ENCODE peak calls at places on chromosome 1, in four cellular contexts. One of them, this sample, is unnamed.

GRCh38 chr1:101237229-101237837 is 514 bp downstream of the S1PR1 start:
- DNase-seq in NCI-H345: no peak
- DNase-seq in AG04450: peak; percentile 55
- DNase-seq in activated naive CD8-positive, alpha-beta T cell treated with anti-CD3 and anti-CD28 coated beads, Interleukin-2, amount 50 U/mL, for 24 hours: no peak
- DNase-seq in this sample: no peak

GRCh38 chr1:225818229-225818628 is 8.3 kb downstream of the EPHX1 start:
- DNase-seq in NCI-H345: no peak
- DNase-seq in AG04450: no peak
- DNase-seq in activated naive CD8-positive, alpha-beta T cell treated with anti-CD3 and anti-CD28 coated beads, Interleukin-2, amount 50 U/mL, for 24 hours: no peak
- DNase-seq in this sample: no peak

GRCh38 chr1:18673976-18674375 is 43.3 kb downstream of the PAX7 start:
- DNase-seq in AG04450: no peak
- DNase-seq in activated naive CD8-positive, alpha-beta T cell treated with anti-CD3 and anti-CD28 coated beads, Interleukin-2, amount 50 U/mL, for 24 hours: no peak
- DNase-seq in NCI-H345: no peak
- DNase-seq in this sample: no peak

GRCh38 chr1:145877923-145878486 is 7.7 kb downstream of the ANKRD35 start:
- DNase-seq in activated naive CD8-positive, alpha-beta T cell treated with anti-CD3 and anti-CD28 coated beads, Interleukin-2, amount 50 U/mL, for 24 hours: no peak
- DNase-seq in AG04450: no peak
- DNase-seq in NCI-H345: no peak
- DNase-seq in this sample: no peak

GRCh38 chr1:33455537-33456301 is 16.7 kb upstream of the ZSCAN20 start:
- DNase-seq in NCI-H345: peak; percentile 63
- DNase-seq in AG04450: peak; percentile 72
- DNase-seq in activated naive CD8-positive, alpha-beta T cell treated with anti-CD3 and anti-CD28 coated beads, Interleukin-2, amount 50 U/mL, for 24 hours: peak; percentile 20
- DNase-seq in this sample: no peak

GRCh38 chr1:98939471-98939870 is 65.2 kb downstream of the PLPPR5 start:
- DNase-seq in activated naive CD8-positive, alpha-beta T cell treated with anti-CD3 and anti-CD28 coated beads, Interleukin-2, amount 50 U/mL, for 24 hours: no peak
- DNase-seq in NCI-H345: no peak
- DNase-seq in AG04450: no peak
- DNase-seq in this sample: no peak

GRCh38 chr1:30081379-30082102 is 641.8 kb downstream of the MATN1 start:
- DNase-seq in activated naive CD8-positive, alpha-beta T cell treated with anti-CD3 and anti-CD28 coated beads, Interleukin-2, amount 50 U/mL, for 24 hours: no peak
- DNase-seq in NCI-H345: no peak
- DNase-seq in AG04450: no peak
- DNase-seq in this sample: no peak

GRCh38 chr1:209248649-209249279 is 334.8 kb upstream of the CAMK1G start:
- DNase-seq in AG04450: peak; percentile 16
- DNase-seq in activated naive CD8-positive, alpha-beta T cell treated with anti-CD3 and anti-CD28 coated beads, Interleukin-2, amount 50 U/mL, for 24 hours: peak; percentile 46
- DNase-seq in NCI-H345: peak; percentile 87
- DNase-seq in this sample: peak; percentile 19

GRCh38 chr1:11712285-11712684 is 20.8 kb downstream of the DRAXIN start:
- DNase-seq in activated naive CD8-positive, alpha-beta T cell treated with anti-CD3 and anti-CD28 coated beads, Interleukin-2, amount 50 U/mL, for 24 hours: no peak
- DNase-seq in NCI-H345: no peak
- DNase-seq in AG04450: no peak
- DNase-seq in this sample: no peak

GRCh38 chr1:248858096-248858890 is 592 bp downstream of the ZNF692 start:
- DNase-seq in NCI-H345: peak; percentile 49
- DNase-seq in activated naive CD8-positive, alpha-beta T cell treated with anti-CD3 and anti-CD28 coated beads, Interleukin-2, amount 50 U/mL, for 24 hours: peak; percentile 46
- DNase-seq in AG04450: no peak
- DNase-seq in this sample: no peak

GRCh38 chr1:91053630-91054029 is 31.8 kb upstream of the ZNF644 start:
- DNase-seq in AG04450: no peak
- DNase-seq in activated naive CD8-positive, alpha-beta T cell treated with anti-CD3 and anti-CD28 coated beads, Interleukin-2, amount 50 U/mL, for 24 hours: no peak
- DNase-seq in NCI-H345: peak; percentile 32
- DNase-seq in this sample: no peak

GRCh38 chr1:27122652-27123051 is 32.3 kb downstream of the SLC9A1 start:
- DNase-seq in activated naive CD8-positive, alpha-beta T cell treated with anti-CD3 and anti-CD28 coated beads, Interleukin-2, amount 50 U/mL, for 24 hours: no peak
- DNase-seq in AG04450: no peak
- DNase-seq in NCI-H345: peak; percentile 55
- DNase-seq in this sample: peak; percentile 69

GRCh38 chr1:56137829-56138505 is 441.4 kb downstream of the PLPP3 start:
- DNase-seq in AG04450: peak; percentile 13
- DNase-seq in activated naive CD8-positive, alpha-beta T cell treated with anti-CD3 and anti-CD28 coated beads, Interleukin-2, amount 50 U/mL, for 24 hours: no peak
- DNase-seq in NCI-H345: no peak
- DNase-seq in this sample: no peak

GRCh38 chr1:215444715-215445414 is 122.2 kb upstream of the KCTD3 start:
- DNase-seq in AG04450: no peak
- DNase-seq in NCI-H345: no peak
- DNase-seq in activated naive CD8-positive, alpha-beta T cell treated with anti-CD3 and anti-CD28 coated beads, Interleukin-2, amount 50 U/mL, for 24 hours: no peak
- DNase-seq in this sample: no peak

GRCh38 chr1:110538921-110539320 is 19.9 kb upstream of the KCNA10 start:
- DNase-seq in NCI-H345: no peak
- DNase-seq in activated naive CD8-positive, alpha-beta T cell treated with anti-CD3 and anti-CD28 coated beads, Interleukin-2, amount 50 U/mL, for 24 hours: no peak
- DNase-seq in AG04450: no peak
- DNase-seq in this sample: no peak

GRCh38 chr1:199862047-199862446 is 165.5 kb upstream of the NR5A2 start:
- DNase-seq in AG04450: no peak
- DNase-seq in activated naive CD8-positive, alpha-beta T cell treated with anti-CD3 and anti-CD28 coated beads, Interleukin-2, amount 50 U/mL, for 24 hours: no peak
- DNase-seq in NCI-H345: no peak
- DNase-seq in this sample: no peak

GRCh38 chr1:57473448-57473847 is 49.6 kb upstream of the DAB1 start:
- DNase-seq in activated naive CD8-positive, alpha-beta T cell treated with anti-CD3 and anti-CD28 coated beads, Interleukin-2, amount 50 U/mL, for 24 hours: no peak
- DNase-seq in NCI-H345: no peak
- DNase-seq in AG04450: no peak
- DNase-seq in this sample: no peak

GRCh38 chr1:33735624-33736023 is 128.3 kb upstream of the HMGB4 start:
- DNase-seq in NCI-H345: no peak
- DNase-seq in activated naive CD8-positive, alpha-beta T cell treated with anti-CD3 and anti-CD28 coated beads, Interleukin-2, amount 50 U/mL, for 24 hours: no peak
- DNase-seq in AG04450: no peak
- DNase-seq in this sample: no peak

GRCh38 chr1:8598060-8598724 is 219.2 kb downstream of the RERE start:
- DNase-seq in AG04450: no peak
- DNase-seq in NCI-H345: no peak
- DNase-seq in activated naive CD8-positive, alpha-beta T cell treated with anti-CD3 and anti-CD28 coated beads, Interleukin-2, amount 50 U/mL, for 24 hours: no peak
- DNase-seq in this sample: no peak

GRCh38 chr1:24898152-24898908 is 31.7 kb downstream of the RUNX3 start:
- DNase-seq in NCI-H345: no peak
- DNase-seq in AG04450: no peak
- DNase-seq in activated naive CD8-positive, alpha-beta T cell treated with anti-CD3 and anti-CD28 coated beads, Interleukin-2, amount 50 U/mL, for 24 hours: peak; percentile 72
- DNase-seq in this sample: no peak

GRCh38 chr1:190484045-190484444 is 6.4 kb upstream of the BRINP3 start:
- DNase-seq in NCI-H345: no peak
- DNase-seq in activated naive CD8-positive, alpha-beta T cell treated with anti-CD3 and anti-CD28 coated beads, Interleukin-2, amount 50 U/mL, for 24 hours: no peak
- DNase-seq in AG04450: no peak
- DNase-seq in this sample: no peak

GRCh38 chr1:246139745-246140182 is 367.3 kb downstream of the SMYD3 start:
- DNase-seq in AG04450: peak; percentile 55
- DNase-seq in activated naive CD8-positive, alpha-beta T cell treated with anti-CD3 and anti-CD28 coated beads, Interleukin-2, amount 50 U/mL, for 24 hours: no peak
- DNase-seq in NCI-H345: no peak
- DNase-seq in this sample: peak; percentile 80

GRCh38 chr1:12177999-12178441 is 11.2 kb downstream of the TNFRSF1B start:
- DNase-seq in NCI-H345: peak; percentile 84
- DNase-seq in AG04450: peak; percentile 81
- DNase-seq in activated naive CD8-positive, alpha-beta T cell treated with anti-CD3 and anti-CD28 coated beads, Interleukin-2, amount 50 U/mL, for 24 hours: peak; percentile 94
- DNase-seq in this sample: no peak

GRCh38 chr1:115229016-115229415 is 109.0 kb downstream of the NGF start:
- DNase-seq in NCI-H345: no peak
- DNase-seq in activated naive CD8-positive, alpha-beta T cell treated with anti-CD3 and anti-CD28 coated beads, Interleukin-2, amount 50 U/mL, for 24 hours: no peak
- DNase-seq in AG04450: no peak
- DNase-seq in this sample: no peak

GRCh38 chr1:182428043-182428442 is 21.9 kb upstream of the RGSL1 start:
- DNase-seq in activated naive CD8-positive, alpha-beta T cell treated with anti-CD3 and anti-CD28 coated beads, Interleukin-2, amount 50 U/mL, for 24 hours: no peak
- DNase-seq in NCI-H345: no peak
- DNase-seq in AG04450: no peak
- DNase-seq in this sample: no peak

GRCh38 chr1:172902861-172903381 is 147.8 kb downstream of the TNFSF18 start:
- DNase-seq in NCI-H345: no peak
- DNase-seq in AG04450: no peak
- DNase-seq in activated naive CD8-positive, alpha-beta T cell treated with anti-CD3 and anti-CD28 coated beads, Interleukin-2, amount 50 U/mL, for 24 hours: no peak
- DNase-seq in this sample: no peak

GRCh38 chr1:226973371-226973897 is 33.3 kb downstream of the COQ8A start:
- DNase-seq in AG04450: no peak
- DNase-seq in activated naive CD8-positive, alpha-beta T cell treated with anti-CD3 and anti-CD28 coated beads, Interleukin-2, amount 50 U/mL, for 24 hours: no peak
- DNase-seq in NCI-H345: no peak
- DNase-seq in this sample: no peak

GRCh38 chr1:170711682-170712081 is 47.8 kb downstream of the PRRX1 start:
- DNase-seq in activated naive CD8-positive, alpha-beta T cell treated with anti-CD3 and anti-CD28 coated beads, Interleukin-2, amount 50 U/mL, for 24 hours: no peak
- DNase-seq in NCI-H345: no peak
- DNase-seq in AG04450: peak; percentile 70
- DNase-seq in this sample: no peak

This sample was measured in kidney epithelial cell.